ENCODE peak calls at places on chromosome 10, in four cellular contexts. M is heart right ventricle, B is ovary, H is transverse colon. X is an unnamed sample.

GRCh38 chr10:45274364-45274763 is 41.0 kb downstream of the OR13A1 start:
- DNase-seq in H (no peak), B (no peak), M (no peak), X (no peak)

GRCh38 chr10:52451817-52452216 is 137.7 kb downstream of the DKK1 start:
- DNase-seq in H (no peak), B (no peak), M (no peak), X (peak)

GRCh38 chr10:77037735-77038411 is 599.7 kb downstream of the KCNMA1 start:
- DNase-seq in M (no peak), H (no peak), B (no peak), X (no peak)

GRCh38 chr10:19043431-19043830 is 5.2 kb upstream of the MALRD1 start:
- DNase-seq in H (no peak), B (no peak), M (no peak), X (no peak)

GRCh38 chr10:28678687-28679457 is 1.6 kb downstream of the BAMBI start:
- DNase-seq in M (no peak), H (no peak), B (no peak), X (peak)

GRCh38 chr10:18861382-18861781 is 187.2 kb upstream of the MALRD1 start:
- DNase-seq in M (no peak), B (no peak), H (no peak), X (no peak)

GRCh38 chr10:96370575-96371157 is 11.9 kb upstream of the OPALIN start:
- DNase-seq in H (peak), M (peak), B (no peak), X (no peak)

GRCh38 chr10:77493851-77494788 is 143.5 kb downstream of the KCNMA1 start:
- DNase-seq in H (no peak), B (no peak), M (no peak), X (peak)

GRCh38 chr10:13165177-13165576 is 3.8 kb downstream of the MCM10 start:
- DNase-seq in H (no peak), M (no peak), B (no peak), X (no peak)

GRCh38 chr10:129968020-129968861 is 4.2 kb upstream of the EBF3 start:
- DNase-seq in M (no peak), B (no peak), H (no peak), X (no peak)

DNA sequence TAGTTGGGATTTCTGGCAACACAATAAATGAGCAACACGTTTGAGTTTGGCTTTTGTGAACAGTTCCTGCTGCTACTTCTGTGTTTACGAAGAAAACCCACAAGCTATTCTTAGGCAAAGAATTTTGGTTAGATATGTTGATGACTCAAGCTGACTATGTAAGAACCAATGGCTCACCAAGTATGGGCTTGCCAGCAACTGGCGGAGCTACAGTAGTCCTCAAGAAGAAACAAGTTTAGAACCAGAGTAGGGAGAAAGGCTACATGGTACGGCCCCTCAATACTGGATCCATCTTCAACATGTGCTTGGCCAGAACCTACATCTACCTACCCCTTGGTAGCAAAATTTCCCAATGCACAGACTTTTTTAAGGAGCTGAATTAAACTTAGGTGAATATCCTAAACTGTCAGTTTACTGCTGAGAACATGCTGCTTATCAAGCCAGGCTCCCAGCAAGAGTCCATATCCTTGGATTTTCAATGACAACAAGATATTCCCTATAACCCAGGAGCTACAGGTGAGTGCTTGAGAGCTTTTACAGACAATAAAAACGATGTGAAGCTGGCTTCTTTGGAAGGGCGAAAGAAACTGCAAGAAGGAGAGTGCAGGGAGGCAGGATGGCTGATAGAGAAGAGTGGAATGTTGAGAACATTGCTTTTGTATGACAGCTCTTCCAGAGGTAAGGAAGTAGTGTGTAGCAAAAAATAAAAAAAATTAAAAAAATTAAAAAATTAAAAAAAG is 74.3 kb upstream of the ASAH2 start:
- DNase-seq in B (peak), M (peak), H (peak), X (peak)
- H3K4me3 ChIP-seq in B (no peak), M (peak), H (no peak), X (no peak)

DNA sequence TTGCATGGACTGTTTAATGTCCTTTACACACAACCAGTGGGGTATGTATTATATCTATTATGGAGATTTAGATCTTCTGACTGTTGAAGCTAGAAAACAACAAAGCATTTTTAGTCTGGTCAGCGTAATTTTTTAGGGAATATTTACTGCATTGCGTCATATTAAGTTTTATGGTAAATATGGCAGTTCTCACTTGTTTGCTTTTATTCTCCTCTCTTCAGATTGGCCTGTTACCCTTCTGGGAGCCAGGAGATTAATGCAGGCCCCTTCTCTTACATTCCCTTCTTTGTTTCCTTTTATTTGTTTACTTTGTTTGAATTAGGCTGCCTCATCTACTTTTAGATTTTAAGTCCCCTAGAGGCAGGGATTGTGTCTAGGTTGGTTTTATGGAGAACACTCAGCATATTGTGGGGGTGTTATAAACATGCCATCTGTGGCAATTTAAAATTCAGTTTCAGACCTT is 13.8 kb downstream of the UBE2D1 start:
- DNase-seq in H (no peak), M (no peak), B (no peak), X (peak)
- H3K27ac ChIP-seq in H (no peak), M (no peak), B (no peak), X (peak)

DNA sequence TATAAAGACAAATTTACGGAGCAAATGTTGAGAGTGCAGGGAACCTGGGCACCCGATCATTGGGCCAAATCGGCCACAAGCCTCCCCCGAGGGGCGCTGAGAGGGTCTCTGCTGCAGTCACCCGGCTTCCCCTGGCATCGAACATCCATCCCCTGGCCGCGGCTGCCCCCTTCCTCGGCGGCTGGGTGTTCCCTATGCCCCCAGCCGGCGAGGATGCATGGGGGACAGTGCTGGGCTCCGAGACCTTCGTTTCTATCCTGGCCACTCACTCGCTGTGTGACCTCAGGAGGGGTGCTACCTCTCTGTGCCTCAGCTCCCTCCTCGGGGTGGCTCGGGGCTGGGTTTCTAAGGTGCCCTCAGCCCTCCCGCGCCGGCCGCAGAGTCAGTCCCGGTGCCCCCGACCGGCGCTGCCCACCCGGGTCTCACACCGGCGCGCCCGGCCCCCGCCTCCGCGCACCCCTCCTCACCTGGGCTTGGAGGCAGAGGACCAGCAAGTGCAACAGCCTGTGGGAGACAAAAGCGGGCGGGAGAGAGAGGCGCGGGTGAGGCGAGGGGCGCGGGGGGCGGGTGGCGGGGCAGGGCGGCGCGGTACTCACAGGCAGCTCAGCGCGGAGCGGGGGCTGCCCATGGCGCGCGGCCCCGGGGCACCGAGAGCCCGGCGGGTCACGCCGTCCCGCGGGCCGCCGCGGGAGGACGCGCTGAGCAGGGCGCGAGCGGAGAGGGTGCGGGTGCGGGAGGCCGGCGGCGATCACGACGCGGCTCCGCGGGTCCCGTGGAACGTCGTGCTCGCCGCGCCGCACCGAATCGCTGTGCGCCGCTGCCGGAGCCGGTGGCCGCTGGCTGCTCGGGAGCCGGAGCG is at the start of gene FGF8:
- DNase-seq in M (no peak), B (no peak), H (no peak), X (no peak)
- H3K4me3 ChIP-seq in M (peak), B (no peak), H (no peak), X (no peak)

DNA sequence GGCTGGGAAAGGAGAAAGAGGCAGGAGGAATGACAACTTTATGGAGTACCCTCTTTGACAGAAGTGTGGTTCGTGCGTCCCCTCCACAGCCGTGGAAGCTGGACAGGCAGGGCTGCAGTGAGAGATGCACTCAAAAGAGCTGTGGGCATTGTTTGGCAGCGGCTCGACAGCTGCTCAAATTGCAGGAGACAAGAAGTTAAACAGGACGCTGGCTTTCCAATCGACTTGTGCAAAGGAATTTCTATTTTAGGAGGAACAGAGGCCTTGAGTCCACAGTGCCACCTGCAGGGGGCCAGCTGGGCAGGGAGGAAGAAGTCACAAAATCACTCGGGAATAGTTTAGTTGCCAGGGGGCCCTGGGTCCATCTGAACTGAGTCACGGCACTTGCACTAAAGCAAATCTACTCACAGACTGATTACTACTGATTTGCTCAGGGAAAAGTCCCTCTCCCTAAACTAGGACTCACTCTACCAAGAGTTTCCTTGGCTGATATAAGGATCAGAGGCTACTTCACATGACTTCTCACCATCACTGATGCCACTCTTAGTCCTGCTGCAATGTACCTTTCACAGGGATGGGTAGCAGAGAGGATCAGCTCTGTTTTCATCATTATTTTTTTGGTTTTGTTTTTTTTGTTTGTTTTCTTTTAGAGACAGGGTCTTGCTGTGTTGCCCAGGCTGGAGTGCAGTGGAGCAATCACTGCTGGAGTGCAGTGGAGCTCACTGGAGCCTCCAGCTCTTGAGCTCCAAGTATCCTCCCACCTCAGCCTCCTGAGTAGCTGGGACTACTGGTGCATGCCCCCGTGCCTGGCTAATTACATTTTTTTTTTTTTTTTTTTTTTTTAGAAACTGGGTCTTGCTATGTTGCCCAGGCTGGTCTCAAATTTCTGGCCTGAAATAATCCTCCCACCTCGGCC is 200.8 kb downstream of the JCAD start:
- DNase-seq in B (peak), M (peak), H (peak), X (peak)
- H3K27ac ChIP-seq in B (no peak), M (no peak), H (peak), X (no peak)

GRCh38 chr10:6072215-6072941 is 10.2 kb upstream of the IL2RA start:
- DNase-seq in H (no peak), B (no peak), M (no peak), X (peak)
- H3K4me3 ChIP-seq in H (no peak), B (no peak), M (no peak), X (no peak)

X was measured in SJSA1.